ENCODE peak calls at places on chromosomes 16 and 17, in nine cellular contexts. U is upper lobe of right lung; T is sigmoid colon; J is stimulated activated CD4-positive, alpha-beta T cell treated with anti-CD3 and anti-CD28 coated beads, Interleukin-2, amount 100 ng/mL, for 24 hours; Y is iris pigment epithelial cell; F is HEK293T; L is iPS-NIHi11; D is HL-60; I is globus pallidus. A is an unnamed sample.
A peak's percentile ranks its signal among the peaks of the same experiment; 100 is the strongest.

GRCh38 chr16:57470683-57471082 is 8.2 kb downstream of the POLR2C start:
- DNase-seq in Y (peak; percentile 55), L (no peak), J (no peak), F (no peak), T (no peak), D (peak; percentile 50), I (no peak), U (peak; percentile 85), A (no peak)

GRCh38 chr16:88854306-88855111 is 2.2 kb downstream of the GALNS start:
- DNase-seq in J (no peak), Y (no peak), F (no peak), I (no peak), U (no peak), D (peak; percentile 51), L (no peak), T (no peak), A (no peak)

GRCh38 chr16:1667271-1667670 is 10.8 kb upstream of the JPT2 start:
- DNase-seq in Y (no peak), I (no peak), U (no peak), T (no peak), L (no peak), F (no peak), D (no peak), J (no peak), A (no peak)

GRCh38 chr17:47801176-47801765 is 20.3 kb downstream of the OSBPL7 start:
- DNase-seq in T (no peak), U (no peak), F (no peak), J (no peak), L (no peak), D (no peak), Y (no peak), I (no peak), A (no peak)

GRCh38 chr16:85755929-85756768 is 5.3 kb upstream of the C16orf74 start:
- DNase-seq in I (no peak), F (no peak), T (no peak), U (no peak), Y (no peak), J (no peak), D (peak; percentile 46), L (no peak), A (no peak)

GRCh38 chr16:80527297-80527696 is 13.5 kb upstream of the DYNLRB2 start:
- DNase-seq in D (peak; percentile 56), L (peak; percentile 62), I (no peak), F (peak; percentile 34), U (no peak), J (peak; percentile 58), T (no peak), Y (peak; percentile 25), A (no peak)

GRCh38 chr16:3171181-3171854 is 16.7 kb upstream of the OR1F1 start:
- DNase-seq in D (peak; percentile 31), U (no peak), T (peak; percentile 52), F (no peak), I (no peak), J (peak; percentile 48), L (peak; percentile 50), Y (no peak), A (peak; percentile 38)

GRCh38 chr17:38459556-38459955 is 31.3 kb downstream of the ARHGAP23 start:
- DNase-seq in Y (no peak), I (no peak), D (no peak), L (no peak), U (no peak), J (no peak), T (no peak), F (no peak), A (no peak)

GRCh38 chr17:63382826-63383225 is 63.3 kb downstream of the CYB561 start:
- DNase-seq in U (no peak), I (no peak), F (no peak), L (no peak), Y (peak; percentile 52), T (no peak), D (no peak), J (no peak), A (no peak)

GRCh38 chr17:55167024-55167721 is 97.6 kb upstream of the HLF start:
- DNase-seq in F (no peak), L (no peak), I (no peak), D (no peak), J (no peak), T (no peak), Y (no peak), U (no peak), A (no peak)

GRCh38 chr16:89114159-89114981 is 20.7 kb downstream of the ACSF3 start:
- DNase-seq in I (no peak), D (no peak), J (no peak), U (peak; percentile 63), F (no peak), T (no peak), Y (peak; percentile 25), L (peak; percentile 72), A (no peak)

GRCh38 chr16:67394271-67395104 is 1.2 kb upstream of the TPPP3 start:
- DNase-seq in I (no peak), Y (no peak), F (no peak), U (peak; percentile 68), D (peak; percentile 86), L (no peak), J (no peak), T (peak; percentile 70), A (no peak)

GRCh38 chr17:81491761-81492160 is 20.8 kb downstream of the ACTG1 start:
- DNase-seq in T (no peak), L (peak; percentile 13), J (no peak), I (no peak), F (no peak), D (no peak), Y (no peak), U (no peak), A (no peak)

GRCh38 chr17:65696739-65697394 is 135.4 kb upstream of the AXIN2 start:
- DNase-seq in D (no peak), J (no peak), T (no peak), I (no peak), L (no peak), F (no peak), U (no peak), Y (peak; percentile 85), A (no peak)

GRCh38 chr16:22693670-22694340 is 120.2 kb upstream of the HS3ST2 start:
- DNase-seq in J (no peak), T (no peak), F (no peak), L (no peak), U (no peak), D (no peak), Y (no peak), I (no peak), A (no peak)

GRCh38 chr16:81956213-81956948 is 54.9 kb downstream of the SDR42E1 start:
- DNase-seq in Y (peak; percentile 34), J (no peak), L (no peak), I (no peak), F (no peak), T (no peak), D (peak; percentile 90), U (peak; percentile 68), A (no peak)

GRCh38 chr16:2163211-2163881 is 7.8 kb downstream of the TRAF7 start:
- DNase-seq in U (no peak), D (no peak), J (no peak), L (no peak), Y (no peak), F (no peak), I (no peak), T (no peak), A (no peak)

GRCh38 chr17:78127240-78127887 is 1.2 kb downstream of the TMC6 start:
- DNase-seq in J (peak; percentile 63), Y (no peak), U (peak; percentile 91), L (no peak), T (peak; percentile 88), F (no peak), D (peak; percentile 90), I (peak; percentile 95), A (peak; percentile 50)

GRCh38 chr16:57531635-57532220 is 4.6 kb downstream of the CCDC102A start:
- DNase-seq in L (no peak), U (peak; percentile 30), Y (no peak), F (peak; percentile 1), I (no peak), D (no peak), J (no peak), T (peak; percentile 46), A (no peak)

GRCh38 chr17:83032781-83033180 is 46.6 kb upstream of the METRNL start:
- DNase-seq in F (no peak), I (no peak), U (no peak), J (no peak), D (no peak), T (peak; percentile 26), Y (no peak), L (no peak), A (no peak)